ENCODE peak calls at places on chromosomes 2 and 18, in four cellular contexts. One of them, this sample, is unnamed.

GRCh38 chr18:26700201-26700600 is 151.8 kb upstream of the KCTD1 start:
- DNase-seq in nephron progenitor cell: no peak
- DNase-seq in esophagus squamous epithelium: no peak
- DNase-seq in neural crest cell: no peak
- DNase-seq in this sample: no peak

GRCh38 chr18:519019-519879 is 18.7 kb upstream of the COLEC12 start:
- DNase-seq in nephron progenitor cell: no peak
- DNase-seq in esophagus squamous epithelium: no peak
- DNase-seq in neural crest cell: no peak
- DNase-seq in this sample: no peak

GRCh38 chr2:188746727-188747126 is 227.4 kb upstream of the COL3A1 start:
- DNase-seq in nephron progenitor cell: no peak
- DNase-seq in esophagus squamous epithelium: no peak
- DNase-seq in neural crest cell: no peak
- DNase-seq in this sample: no peak

GRCh38 chr2:163983911-163984310 is 248.1 kb upstream of the FIGN start:
- DNase-seq in nephron progenitor cell: no peak
- DNase-seq in esophagus squamous epithelium: no peak
- DNase-seq in neural crest cell: no peak
- DNase-seq in this sample: no peak

GRCh38 chr18:55105873-55106272 is 146.6 kb upstream of the CCDC68 start:
- DNase-seq in nephron progenitor cell: no peak
- DNase-seq in esophagus squamous epithelium: no peak
- DNase-seq in neural crest cell: no peak
- DNase-seq in this sample: no peak

GRCh38 chr2:68317971-68318685 is 1.6 kb downstream of the CNRIP1 start:
- DNase-seq in nephron progenitor cell: no peak
- DNase-seq in esophagus squamous epithelium: no peak
- DNase-seq in neural crest cell: no peak
- DNase-seq in this sample: no peak

GRCh38 chr2:14420851-14421250 is 211.7 kb upstream of the LRATD1 start:
- DNase-seq in nephron progenitor cell: no peak
- DNase-seq in esophagus squamous epithelium: no peak
- DNase-seq in neural crest cell: no peak
- DNase-seq in this sample: no peak

GRCh38 chr2:85907671-85908157 is 18.9 kb upstream of the ST3GAL5 start:
- DNase-seq in nephron progenitor cell: no peak
- DNase-seq in esophagus squamous epithelium: no peak
- DNase-seq in neural crest cell: no peak
- DNase-seq in this sample: no peak

GRCh38 chr2:118763797-118764196 is 83.7 kb downstream of the EN1 start:
- DNase-seq in nephron progenitor cell: no peak
- DNase-seq in esophagus squamous epithelium: no peak
- DNase-seq in neural crest cell: no peak
- DNase-seq in this sample: no peak

GRCh38 chr2:77147154-77147553 is 375.0 kb downstream of the LRRTM4 start:
- DNase-seq in nephron progenitor cell: no peak
- DNase-seq in esophagus squamous epithelium: no peak
- DNase-seq in neural crest cell: no peak
- DNase-seq in this sample: no peak

GRCh38 chr2:11872247-11872947 is 126.0 kb downstream of the LPIN1 start:
- DNase-seq in nephron progenitor cell: no peak
- DNase-seq in esophagus squamous epithelium: no peak
- DNase-seq in neural crest cell: no peak
- DNase-seq in this sample: no peak

GRCh38 chr2:119914266-119914665 is 98.6 kb upstream of the EPB41L5 start:
- DNase-seq in nephron progenitor cell: no peak
- DNase-seq in esophagus squamous epithelium: no peak
- DNase-seq in neural crest cell: no peak
- DNase-seq in this sample: peak

GRCh38 chr2:6772366-6772710 is 93.4 kb downstream of the CMPK2 start:
- DNase-seq in nephron progenitor cell: peak
- DNase-seq in esophagus squamous epithelium: no peak
- DNase-seq in neural crest cell: peak
- DNase-seq in this sample: no peak

DNA sequence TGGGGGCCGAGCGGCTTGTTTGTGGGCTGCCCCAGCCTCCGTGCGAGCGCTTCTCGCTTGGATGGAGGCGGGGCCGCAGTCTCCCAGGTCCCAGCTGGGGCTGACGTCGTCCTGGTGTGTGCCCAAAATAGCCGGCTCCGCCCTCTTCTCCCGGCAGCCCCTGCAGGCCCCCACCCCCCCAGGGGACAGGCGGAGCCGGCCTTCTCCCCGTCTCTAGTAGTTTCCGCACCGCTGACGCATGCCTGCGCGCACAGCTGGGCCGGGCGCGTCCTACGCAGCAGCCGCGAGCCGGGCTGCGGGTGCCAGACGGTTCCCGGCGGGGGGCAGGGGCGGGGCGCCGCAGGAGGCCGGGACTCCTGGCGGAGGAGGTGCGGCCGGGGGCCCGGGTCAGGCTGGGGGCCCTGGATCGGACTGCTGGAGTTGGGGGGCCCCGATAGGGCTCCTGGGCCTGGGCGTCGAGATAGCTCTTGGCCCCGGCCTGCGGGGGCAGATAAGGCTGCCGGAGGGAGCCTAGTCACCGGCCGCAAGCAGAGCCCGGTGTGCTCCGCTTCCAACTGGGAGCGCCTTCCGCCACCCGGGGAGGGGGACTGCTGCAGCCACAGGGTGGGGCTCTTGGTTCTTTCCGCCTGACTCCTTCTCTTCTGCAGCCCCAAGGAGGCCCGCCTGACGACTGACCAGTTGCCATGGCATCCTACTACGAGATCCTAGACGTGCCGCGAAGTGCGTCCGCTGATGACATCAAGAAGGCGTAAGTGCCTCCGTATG is at the start of gene DNAJB2:
- DNase-seq in nephron progenitor cell: peak
- DNase-seq in esophagus squamous epithelium: peak
- DNase-seq in neural crest cell: peak
- DNase-seq in this sample: peak
- TF ChIP-seq CTCF in nephron progenitor cell: no peak
- TF ChIP-seq CTCF in esophagus squamous epithelium: no peak
- TF ChIP-seq CTCF in neural crest cell: no peak
- TF ChIP-seq CTCF in this sample: peak

GRCh38 chr2:226796012-226796839 is 3.4 kb downstream of the IRS1 start:
- DNase-seq in nephron progenitor cell: no peak
- DNase-seq in esophagus squamous epithelium: no peak
- DNase-seq in neural crest cell: no peak
- DNase-seq in this sample: no peak

GRCh38 chr2:226793615-226794014 is 6.0 kb downstream of the IRS1 start:
- DNase-seq in nephron progenitor cell: no peak
- DNase-seq in esophagus squamous epithelium: no peak
- DNase-seq in neural crest cell: no peak
- DNase-seq in this sample: no peak

GRCh38 chr2:226794077-226794670 is 5.4 kb downstream of the IRS1 start:
- DNase-seq in nephron progenitor cell: no peak
- DNase-seq in esophagus squamous epithelium: no peak
- DNase-seq in neural crest cell: no peak
- DNase-seq in this sample: no peak

GRCh38 chr2:226795281-226796011 is 4.2 kb downstream of the IRS1 start:
- DNase-seq in nephron progenitor cell: peak
- DNase-seq in esophagus squamous epithelium: no peak
- DNase-seq in neural crest cell: no peak
- DNase-seq in this sample: no peak

DNA sequence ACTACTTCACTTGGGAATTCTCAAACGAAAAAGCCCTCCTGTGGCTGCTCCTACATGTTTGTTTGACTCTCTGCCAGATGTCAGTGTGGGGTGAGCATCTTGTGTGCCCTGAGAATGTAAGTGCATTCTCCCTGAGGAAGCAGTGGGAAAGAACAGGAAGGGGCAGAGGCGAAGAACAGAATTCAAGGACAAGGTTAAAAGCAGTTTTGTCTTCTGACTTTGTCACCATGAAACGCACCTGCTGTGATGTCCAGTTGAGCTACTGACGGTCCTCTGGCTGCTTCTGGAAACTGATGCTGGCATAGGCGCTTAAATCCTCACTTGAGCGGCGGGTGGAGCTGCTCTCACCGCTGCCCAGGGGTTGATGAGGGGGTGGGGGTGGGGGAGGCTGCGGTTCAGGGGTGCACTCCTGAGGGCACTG is 4.9 kb downstream of the IRS1 start:
- DNase-seq in nephron progenitor cell: peak
- DNase-seq in esophagus squamous epithelium: no peak
- DNase-seq in neural crest cell: no peak
- DNase-seq in this sample: no peak
- TF ChIP-seq CTCF in nephron progenitor cell: no peak
- TF ChIP-seq CTCF in esophagus squamous epithelium: no peak
- TF ChIP-seq CTCF in neural crest cell: no peak
- TF ChIP-seq CTCF in this sample: no peak

GRCh38 chr18:61579581-61579980 is 246.4 kb downstream of the CDH20 start:
- DNase-seq in nephron progenitor cell: no peak
- DNase-seq in esophagus squamous epithelium: no peak
- DNase-seq in neural crest cell: no peak
- DNase-seq in this sample: no peak

GRCh38 chr18:61581578-61582204 is 248.5 kb downstream of the CDH20 start:
- DNase-seq in nephron progenitor cell: peak
- DNase-seq in esophagus squamous epithelium: no peak
- DNase-seq in neural crest cell: peak
- DNase-seq in this sample: no peak

GRCh38 chr18:61583548-61583947 is 250.3 kb downstream of the CDH20 start:
- DNase-seq in nephron progenitor cell: no peak
- DNase-seq in esophagus squamous epithelium: no peak
- DNase-seq in neural crest cell: no peak
- DNase-seq in this sample: no peak

GRCh38 chr18:61580061-61580460 is 246.8 kb downstream of the CDH20 start:
- DNase-seq in nephron progenitor cell: no peak
- DNase-seq in esophagus squamous epithelium: no peak
- DNase-seq in neural crest cell: no peak
- DNase-seq in this sample: no peak

DNA sequence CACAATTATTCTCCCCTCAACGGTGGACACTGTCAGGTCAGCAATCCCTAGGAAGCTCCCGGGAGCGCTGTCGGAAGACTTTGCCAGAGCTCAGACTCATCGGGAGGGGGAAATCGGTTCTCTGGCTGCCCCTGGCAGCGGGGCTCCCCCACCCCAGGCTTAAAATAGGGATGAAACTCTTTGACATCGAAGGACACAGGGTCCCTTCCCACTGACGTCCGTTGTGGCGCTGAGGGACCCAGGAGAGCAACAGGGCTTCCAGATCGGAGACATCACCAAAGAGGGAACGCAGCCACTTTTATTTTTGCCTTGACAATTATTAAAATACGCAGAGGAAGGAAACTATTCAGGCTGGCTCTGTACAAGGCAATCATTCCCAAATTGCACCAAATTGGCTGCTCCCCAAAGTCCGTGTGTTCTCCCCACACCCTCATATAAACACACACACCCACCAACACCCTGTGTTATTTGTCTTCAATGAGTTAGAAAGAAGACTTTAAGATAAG is 249.0 kb downstream of the CDH20 start:
- DNase-seq in nephron progenitor cell: no peak
- DNase-seq in esophagus squamous epithelium: no peak
- DNase-seq in neural crest cell: no peak
- DNase-seq in this sample: no peak
- TF ChIP-seq CTCF in nephron progenitor cell: no peak
- TF ChIP-seq CTCF in esophagus squamous epithelium: no peak
- TF ChIP-seq CTCF in neural crest cell: no peak
- TF ChIP-seq CTCF in this sample: no peak

DNA sequence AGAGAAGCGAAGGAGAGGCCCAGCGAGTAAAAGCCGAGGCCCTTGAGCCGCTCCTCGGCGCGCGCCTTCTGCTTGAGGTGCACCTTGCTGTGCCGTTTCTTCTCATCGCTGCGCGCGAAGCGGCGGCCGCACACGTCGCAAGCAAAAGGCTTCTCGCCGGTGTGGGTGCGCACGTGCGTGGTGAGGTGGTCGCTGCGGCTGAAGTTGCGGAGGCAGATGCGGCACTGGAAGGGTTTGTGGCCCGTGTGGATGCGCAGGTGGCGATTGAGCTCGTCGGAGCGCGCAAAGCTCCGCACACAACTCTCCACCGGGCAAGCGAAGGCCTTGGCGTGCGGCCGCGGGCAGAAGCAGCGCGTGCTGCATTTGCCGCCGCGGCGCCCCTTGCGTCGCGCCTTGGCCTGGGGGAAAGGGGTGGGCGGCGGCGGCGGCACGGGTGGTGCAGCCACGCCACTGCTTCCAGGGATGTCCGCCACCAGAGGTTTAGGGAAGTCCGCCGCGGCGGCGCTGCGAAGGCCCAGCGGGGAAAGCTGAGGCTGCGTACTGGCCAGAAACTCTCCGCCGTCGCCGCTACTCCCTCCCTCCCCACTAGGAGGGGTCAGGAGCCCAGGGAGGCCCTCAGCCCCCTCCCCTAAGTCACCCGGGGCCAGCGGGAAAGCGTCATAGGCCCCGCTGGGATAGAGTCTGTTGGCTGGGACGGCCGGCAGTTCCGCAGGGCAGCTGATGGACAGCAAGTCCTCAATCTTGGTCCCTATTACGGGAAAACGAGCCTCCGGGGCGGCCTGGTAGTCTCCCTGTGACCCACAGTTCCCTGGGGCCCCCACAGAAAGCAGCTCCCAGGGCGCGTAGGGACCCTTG is 1.7 kb downstream of the EGR4 start:
- DNase-seq in nephron progenitor cell: peak
- DNase-seq in esophagus squamous epithelium: no peak
- DNase-seq in neural crest cell: no peak
- DNase-seq in this sample: no peak
- TF ChIP-seq CTCF in nephron progenitor cell: no peak
- TF ChIP-seq CTCF in esophagus squamous epithelium: no peak
- TF ChIP-seq CTCF in neural crest cell: peak
- TF ChIP-seq CTCF in this sample: no peak

GRCh38 chr2:204871246-204871953 is 326.1 kb downstream of the PARD3B start:
- DNase-seq in nephron progenitor cell: no peak
- DNase-seq in esophagus squamous epithelium: no peak
- DNase-seq in neural crest cell: no peak
- DNase-seq in this sample: no peak
- TF ChIP-seq CTCF in nephron progenitor cell: peak
- TF ChIP-seq CTCF in esophagus squamous epithelium: peak
- TF ChIP-seq CTCF in neural crest cell: peak
- TF ChIP-seq CTCF in this sample: peak

GRCh38 chr2:171274757-171275156 is 114.1 kb upstream of the TLK1 start:
- DNase-seq in nephron progenitor cell: no peak
- DNase-seq in esophagus squamous epithelium: no peak
- DNase-seq in neural crest cell: no peak
- DNase-seq in this sample: no peak
- TF ChIP-seq CTCF in nephron progenitor cell: no peak
- TF ChIP-seq CTCF in esophagus squamous epithelium: no peak
- TF ChIP-seq CTCF in neural crest cell: no peak
- TF ChIP-seq CTCF in this sample: no peak

GRCh38 chr18:72878561-72878960 is 10.8 kb upstream of the NETO1 start:
- DNase-seq in nephron progenitor cell: no peak
- DNase-seq in esophagus squamous epithelium: no peak
- DNase-seq in neural crest cell: no peak
- DNase-seq in this sample: no peak
- TF ChIP-seq CTCF in nephron progenitor cell: no peak
- TF ChIP-seq CTCF in esophagus squamous epithelium: no peak
- TF ChIP-seq CTCF in neural crest cell: no peak
- TF ChIP-seq CTCF in this sample: no peak